ENCODE peak calls at places on chromosomes 11 and 22, in nine cellular contexts. N, Z, F, C, M, B, A, D and T are unnamed samples.

GRCh38 chr11:130653838-130654601 is 205.6 kb downstream of the ADAMTS15 start:
- DNase-seq in N (peak; percentile 36), Z (peak; percentile 83), F (peak; percentile 85), C (peak; percentile 77), M (no peak), B (peak; percentile 55), A (peak; percentile 52), D (peak; percentile 95), T (no peak)

GRCh38 chr22:47386812-47387510 is 624.5 kb downstream of the TBC1D22A start:
- DNase-seq in N (no peak), Z (no peak), F (no peak), C (peak; percentile 39), M (no peak), B (no peak), A (no peak), D (peak; percentile 39), T (peak; percentile 63)

GRCh38 chr11:12263141-12263693 is 114.2 kb upstream of the PARVA start:
- DNase-seq in N (no peak), Z (no peak), F (no peak), C (no peak), M (no peak), B (no peak), A (no peak), D (no peak), T (no peak)

GRCh38 chr11:70087446-70088167 is 9.5 kb downstream of the ANO1 start:
- DNase-seq in N (no peak), Z (no peak), F (no peak), C (no peak), M (no peak), B (no peak), A (no peak), D (no peak), T (no peak)

GRCh38 chr22:50481440-50482106 is at the start of gene ADM2:
- DNase-seq in N (no peak), Z (no peak), F (no peak), C (no peak), M (no peak), B (peak; percentile 85), A (no peak), D (no peak), T (peak; percentile 93)

GRCh38 chr11:37557990-37558389 is 960.0 kb upstream of the RAG2 start:
- DNase-seq in N (no peak), Z (peak; percentile 50), F (no peak), C (no peak), M (no peak), B (no peak), A (no peak), D (no peak), T (no peak)

GRCh38 chr11:2715716-2716350 is 16.0 kb upstream of the KCNQ1OT1 start:
- DNase-seq in N (no peak), Z (no peak), F (no peak), C (no peak), M (no peak), B (no peak), A (no peak), D (no peak), T (no peak)

GRCh38 chr11:19683141-19683805 is 29.4 kb upstream of the NAV2 start:
- DNase-seq in N (no peak), Z (peak; percentile 46), F (peak; percentile 51), C (no peak), M (no peak), B (no peak), A (peak; percentile 78), D (no peak), T (no peak)

GRCh38 chr22:20425821-20426615 is 11.6 kb downstream of the SCARF2 start:
- DNase-seq in N (no peak), Z (no peak), F (no peak), C (no peak), M (no peak), B (no peak), A (no peak), D (no peak), T (peak; percentile 69)

GRCh38 chr11:45815747-45816146 is 10.8 kb downstream of the SLC35C1 start:
- DNase-seq in N (no peak), Z (no peak), F (no peak), C (no peak), M (peak; percentile 7), B (no peak), A (no peak), D (no peak), T (peak; percentile 11)

GRCh38 chr22:23856721-23857605 is 712 bp upstream of the SLC2A11 start:
- DNase-seq in N (peak; percentile 54), Z (peak; percentile 70), F (peak; percentile 62), C (peak; percentile 69), M (no peak), B (peak; percentile 67), A (no peak), D (no peak), T (peak; percentile 88)

GRCh38 chr22:38789606-38790005 is 4.3 kb downstream of the DNAL4 start:
- DNase-seq in N (no peak), Z (no peak), F (no peak), C (no peak), M (no peak), B (no peak), A (no peak), D (no peak), T (no peak)

GRCh38 chr22:38795569-38795968 is 1.6 kb upstream of the DNAL4 start:
- DNase-seq in N (no peak), Z (no peak), F (no peak), C (no peak), M (no peak), B (no peak), A (no peak), D (no peak), T (no peak)

GRCh38 chr22:38792833-38793232 is 1.1 kb downstream of the DNAL4 start:
- DNase-seq in N (no peak), Z (no peak), F (no peak), C (no peak), M (no peak), B (no peak), A (no peak), D (no peak), T (no peak)

GRCh38 chr22:38796262-38796957 is 2.5 kb upstream of the DNAL4 start:
- DNase-seq in N (no peak), Z (no peak), F (no peak), C (no peak), M (no peak), B (no peak), A (no peak), D (no peak), T (no peak)

DNA sequence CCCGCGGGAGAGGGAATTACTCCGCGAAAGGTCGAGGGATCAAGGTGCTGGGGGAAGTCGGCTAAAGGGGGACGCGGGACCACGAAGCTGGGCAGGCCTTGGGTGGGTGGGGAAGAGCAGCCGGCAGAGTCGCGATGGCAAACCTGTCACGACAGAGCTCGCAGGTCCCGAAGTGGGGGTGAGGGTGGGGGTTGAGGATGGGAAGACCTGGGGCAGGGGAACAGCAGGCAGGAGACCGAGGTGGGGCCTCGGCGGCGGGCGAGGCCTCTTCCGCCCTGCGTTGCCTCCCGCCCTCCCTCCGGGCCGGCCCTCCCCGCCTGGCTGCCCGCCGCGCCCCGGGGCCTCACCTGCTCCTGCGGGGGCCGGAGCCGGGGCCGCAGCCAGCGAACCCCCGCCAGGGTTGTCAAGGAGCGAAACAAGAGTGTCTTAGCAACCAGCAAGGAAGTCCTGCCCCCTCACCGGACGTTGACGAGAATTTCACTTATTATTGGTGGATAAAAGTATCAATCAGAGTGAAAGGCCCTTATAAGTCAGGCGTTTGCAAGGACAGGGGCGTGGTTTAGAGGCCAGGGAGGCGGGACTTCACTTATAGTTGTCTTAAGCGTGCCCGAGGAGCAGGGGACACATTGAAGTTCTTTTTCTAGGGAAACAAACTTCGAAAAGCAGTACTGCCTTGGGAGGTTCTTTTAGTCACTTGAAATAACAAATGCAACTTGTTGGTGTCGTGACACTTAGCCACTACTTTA is at the start of gene DNAL4:
- DNase-seq in N (peak; percentile 98), Z (peak; percentile 97), F (peak; percentile 99), C (peak; percentile 94), M (peak; percentile 99), B (peak; percentile 99), A (peak; percentile 95), D (peak; percentile 93), T (peak; percentile 96)
- TF ChIP-seq POLR2A in N (peak; percentile 73), Z (peak; percentile 62), F (no peak), C (no peak), M (peak; percentile 26), B (peak; percentile 8), A (peak; percentile 76), D (peak; percentile 19), T (no peak)

DNA sequence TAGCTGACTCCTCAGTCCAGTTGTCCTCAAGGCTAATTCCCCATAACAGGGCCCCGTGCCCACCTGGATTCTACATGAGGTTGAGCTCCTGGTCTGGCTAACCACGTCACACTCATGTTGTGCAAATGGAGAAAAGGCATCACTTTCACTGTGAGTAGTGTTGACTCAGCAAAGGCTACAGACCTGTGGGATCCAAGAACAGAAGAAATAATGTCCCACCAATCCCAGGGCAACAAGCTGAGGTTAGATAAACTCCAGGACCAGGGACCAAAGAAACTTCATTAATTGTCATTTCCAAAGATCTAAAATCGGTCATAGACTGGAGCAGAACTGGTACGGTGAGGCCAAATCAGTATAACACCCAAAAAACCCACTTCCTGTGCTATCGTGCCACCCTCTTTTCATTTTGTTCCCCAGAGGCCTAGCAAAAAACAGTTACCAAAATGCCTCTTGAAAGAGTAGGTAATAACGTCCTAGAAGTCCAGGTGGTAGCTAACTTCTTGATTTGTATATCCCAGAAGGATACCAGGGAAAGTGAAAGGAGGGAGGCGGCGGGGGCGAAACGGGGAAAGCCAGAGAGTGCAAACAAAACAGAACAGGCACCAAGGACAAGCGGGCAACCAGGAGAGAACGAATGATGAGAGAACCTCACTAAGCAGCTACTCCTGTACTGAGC is 1.4 kb downstream of the PCSK7 start:
- DNase-seq in N (no peak), Z (peak; percentile 8), F (no peak), C (no peak), M (no peak), B (no peak), A (no peak), D (no peak), T (no peak)
- H3K4me3 ChIP-seq in N (no peak overlapping the region), Z (no peak overlapping the region), F (no peak overlapping the region), C (peak overlapping the region; percentile 79), M (peak overlapping the region; percentile 77), B (peak overlapping the region; percentile 97), A (no peak overlapping the region), D (no peak overlapping the region), T (peak overlapping the region; percentile 81)

GRCh38 chr11:86468169-86468568 is 93.5 kb downstream of the CCDC81 start:
- DNase-seq in N (no peak), Z (no peak), F (no peak), C (no peak), M (no peak), B (no peak), A (no peak), D (no peak), T (no peak)
- H3K27me3 ChIP-seq in N (no peaks in the 10 kb centered on the region), Z (no peaks in the 10 kb centered on the region), F (no peaks in the 10 kb centered on the region), C (no peaks in the 10 kb centered on the region), M (no peaks in the 10 kb centered on the region), B (no peaks in the 10 kb centered on the region), A (no peaks in the 10 kb centered on the region), D (no peaks in the 10 kb centered on the region), T (no peaks in the 10 kb centered on the region)

DNA sequence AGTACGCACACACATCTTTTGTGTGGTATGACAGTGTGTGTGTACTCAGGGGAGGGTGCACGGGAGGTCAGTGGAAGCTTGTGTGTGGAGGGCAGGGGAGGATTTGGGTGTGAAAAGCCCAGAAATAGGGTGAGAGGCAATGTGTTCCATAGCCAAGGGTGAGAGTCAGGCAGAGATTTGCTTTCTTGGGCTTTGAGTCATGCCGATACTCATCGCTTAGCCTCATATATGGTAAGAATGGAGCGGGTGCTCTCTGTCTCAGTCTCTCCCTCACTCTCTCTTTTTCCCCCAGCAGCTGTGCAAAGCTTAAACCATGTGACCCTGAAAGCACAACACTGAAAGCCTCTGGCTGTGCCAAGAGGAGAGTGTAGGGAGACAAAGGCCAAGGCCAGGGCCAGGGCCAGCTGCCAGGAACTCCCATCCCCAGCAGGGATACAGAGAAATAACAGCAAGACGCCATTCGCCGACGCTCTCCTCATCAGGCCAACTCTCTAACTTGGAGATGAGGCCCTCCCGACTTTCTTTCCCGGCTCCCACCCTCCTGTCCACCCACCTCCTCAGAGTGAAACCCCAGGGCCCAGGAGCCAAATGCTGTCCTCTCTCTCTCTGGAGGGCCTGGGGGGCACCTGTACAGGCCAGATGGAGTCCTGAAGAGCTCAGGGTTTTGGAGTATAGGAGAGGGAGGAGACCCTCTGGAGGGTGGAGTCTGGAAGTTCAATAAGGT is 20.3 kb upstream of the MICAL3 start:
- DNase-seq in N (peak; percentile 95), Z (peak; percentile 90), F (peak; percentile 90), C (no peak), M (no peak), B (peak; percentile 69), A (no peak), D (peak; percentile 88), T (peak; percentile 76)
- TF ChIP-seq POLR2A in N (no peak), Z (peak; percentile 41), F (no peak), C (no peak), M (no peak), B (no peak), A (no peak), D (no peak), T (no peak)